ENCODE peak calls at places on chromosome 19, in four cellular contexts. I is suprapubic skin; J is stimulated activated CD8-positive, alpha-beta memory T cell treated with anti-CD3 and anti-CD28 coated beads, Interleukin-4, amount 100 ng/mL, for 4 hours; Z is Calu3. O is an unnamed sample.

GRCh38 chr19:771332-771785 is 20.4 kb downstream of the MISP start:
- DNase-seq in Z (peak), J (no peak), I (no peak), O (peak)

GRCh38 chr19:48734625-48735024 is 5.8 kb downstream of the RASIP1 start:
- DNase-seq in I (no peak), Z (no peak), J (no peak), O (no peak)

GRCh38 chr19:611506-611869 is 21.8 kb downstream of the HCN2 start:
- DNase-seq in I (no peak), Z (no peak), J (peak), O (no peak)

GRCh38 chr19:35363711-35364425 is 5.6 kb downstream of the FFAR3 start:
- DNase-seq in J (no peak), I (no peak), Z (no peak), O (no peak)

GRCh38 chr19:843836-844299 is 3.1 kb downstream of the PRTN3 start:
- DNase-seq in J (no peak), I (no peak), Z (no peak), O (no peak)

GRCh38 chr19:29817316-29817715 is 5.5 kb downstream of the CCNE1 start:
- DNase-seq in I (no peak), J (no peak), Z (no peak), O (no peak)

GRCh38 chr19:35609881-35610353 is 2.6 kb upstream of the HAUS5 start:
- DNase-seq in I (no peak), J (no peak), Z (no peak), O (no peak)

GRCh38 chr19:49658139-49658517 is 7.5 kb downstream of the IRF3 start:
- DNase-seq in I (no peak), Z (no peak), J (no peak), O (no peak)

GRCh38 chr19:55720801-55721200 is 17.4 kb downstream of the NLRP9 start:
- DNase-seq in J (no peak), Z (no peak), I (no peak), O (no peak)

GRCh38 chr19:5288347-5288739 is 52.3 kb downstream of the PTPRS start:
- DNase-seq in I (no peak), J (no peak), Z (no peak), O (no peak)

GRCh38 chr19:42271861-42272534 is 2.9 kb downstream of the CIC start:
- DNase-seq in Z (no peak), I (peak), J (no peak), O (no peak)

GRCh38 chr19:35641515-35642151 is at the start of gene ETV2:
- DNase-seq in Z (no peak), I (no peak), J (peak), O (no peak)

GRCh38 chr19:34145741-34146202 is 26.5 kb upstream of the LSM14A start:
- DNase-seq in J (no peak), Z (peak), I (no peak), O (peak)

GRCh38 chr19:48632692-48633147 is 4.5 kb downstream of the DBP start:
- DNase-seq in Z (no peak), J (no peak), I (no peak), O (no peak)

GRCh38 chr19:45136507-45137178 is 24.1 kb downstream of the NKPD1 start:
- DNase-seq in I (no peak), Z (no peak), J (no peak), O (no peak)

GRCh38 chr19:873084-874019 is 13.9 kb downstream of the CFD start:
- DNase-seq in I (no peak), J (peak), Z (no peak), O (no peak)

O was measured in HepG2.